ENCODE peak calls at places on chromosomes 13 and 19, in six cellular contexts. N is cardiac muscle cell, F is left ventricle myocardium inferior, W is body of pancreas, Y is small intestine, V is colonic mucosa. O is an unnamed sample.

GRCh38 chr13:95627590-95627989 is 16.9 kb downstream of the DZIP1 start:
- DNase-seq in Y (no peak), N (no peak), F (no peak), V (no peak), W (no peak), O (no peak)

GRCh38 chr13:52961196-52961845 is 67.3 kb upstream of the OLFM4 start:
- DNase-seq in F (no peak), W (no peak), V (no peak), Y (no peak), N (peak; percentile 39), O (no peak)

GRCh38 chr13:29547135-29547534 is 48.4 kb downstream of the SLC7A1 start:
- DNase-seq in W (no peak), F (no peak), N (no peak), V (no peak), Y (no peak), O (no peak)

GRCh38 chr13:24764276-24764630 is 284 bp downstream of the RNF17 start:
- DNase-seq in V (no peak), W (no peak), Y (no peak), F (no peak), N (no peak), O (no peak)

GRCh38 chr13:40599722-40600121 is 66.7 kb downstream of the FOXO1 start:
- DNase-seq in F (no peak), V (no peak), N (no peak), W (no peak), Y (no peak), O (no peak)

GRCh38 chr13:76758738-76759137 is 127.5 kb downstream of the KCTD12 start:
- DNase-seq in V (no peak), Y (no peak), W (no peak), F (no peak), N (no peak), O (no peak)

GRCh38 chr19:38661996-38662395 is 14.5 kb downstream of the ACTN4 start:
- DNase-seq in W (peak; percentile 76), F (no peak), N (no peak), V (peak; percentile 78), Y (peak; percentile 85), O (no peak)

GRCh38 chr13:27924529-27925141 is 4.8 kb downstream of the PDX1 start:
- DNase-seq in V (no peak), Y (peak; percentile 51), F (no peak), N (no peak), W (no peak), O (no peak)

GRCh38 chr19:41039806-41040205 is 48.4 kb upstream of the CYP2A13 start:
- DNase-seq in Y (no peak), F (no peak), W (no peak), N (no peak), V (no peak), O (no peak)

GRCh38 chr19:31285744-31286143 is 63.5 kb downstream of the TSHZ3 start:
- DNase-seq in W (no peak), F (no peak), N (no peak), Y (no peak), V (no peak), O (no peak)

GRCh38 chr19:18156841-18157464 is 4.0 kb downstream of the PIK3R2 start:
- DNase-seq in Y (peak; percentile 94), V (peak; percentile 96), N (peak; percentile 62), W (peak; percentile 96), F (peak; percentile 86), O (no peak)

GRCh38 chr13:26502826-26503225 is 54.7 kb upstream of the WASF3 start:
- DNase-seq in N (no peak), Y (no peak), W (peak; percentile 16), V (no peak), F (no peak), O (no peak)

GRCh38 chr19:29670255-29670654 is 5.0 kb downstream of the PLEKHF1 start:
- DNase-seq in F (no peak), W (no peak), Y (no peak), N (no peak), V (no peak), O (no peak)

GRCh38 chr19:2051771-2052704 is 994 bp upstream of the MKNK2 start:
- DNase-seq in V (peak; percentile 78), N (no peak), Y (peak; percentile 56), F (peak; percentile 72), W (peak; percentile 68), O (peak; percentile 66)
- H3K4me1 ChIP-seq in V (peaks cover 34% of the 10 kb centered on the region), N (peaks cover 16% of the 10 kb centered on the region), Y (peaks cover 6% of the 10 kb centered on the region), F (peaks cover 87% of the 10 kb centered on the region), W (peaks cover 76% of the 10 kb centered on the region), O (peaks cover 65% of the 10 kb centered on the region)

GRCh38 chr13:23697772-23698313 is 127.6 kb downstream of the TNFRSF19 start:
- DNase-seq in N (no peak), F (no peak), Y (peak; percentile 30), V (no peak), W (no peak), O (no peak)

GRCh38 chr13:23695196-23695595 is 125.0 kb downstream of the TNFRSF19 start:
- DNase-seq in N (no peak), W (no peak), V (no peak), Y (no peak), F (no peak), O (no peak)

GRCh38 chr13:23696610-23697009 is 126.4 kb downstream of the TNFRSF19 start:
- DNase-seq in V (no peak), F (no peak), N (no peak), Y (no peak), W (no peak), O (no peak)

GRCh38 chr13:23692816-23693215 is 122.6 kb downstream of the TNFRSF19 start:
- DNase-seq in Y (no peak), V (no peak), N (no peak), W (no peak), F (no peak), O (no peak)

DNA sequence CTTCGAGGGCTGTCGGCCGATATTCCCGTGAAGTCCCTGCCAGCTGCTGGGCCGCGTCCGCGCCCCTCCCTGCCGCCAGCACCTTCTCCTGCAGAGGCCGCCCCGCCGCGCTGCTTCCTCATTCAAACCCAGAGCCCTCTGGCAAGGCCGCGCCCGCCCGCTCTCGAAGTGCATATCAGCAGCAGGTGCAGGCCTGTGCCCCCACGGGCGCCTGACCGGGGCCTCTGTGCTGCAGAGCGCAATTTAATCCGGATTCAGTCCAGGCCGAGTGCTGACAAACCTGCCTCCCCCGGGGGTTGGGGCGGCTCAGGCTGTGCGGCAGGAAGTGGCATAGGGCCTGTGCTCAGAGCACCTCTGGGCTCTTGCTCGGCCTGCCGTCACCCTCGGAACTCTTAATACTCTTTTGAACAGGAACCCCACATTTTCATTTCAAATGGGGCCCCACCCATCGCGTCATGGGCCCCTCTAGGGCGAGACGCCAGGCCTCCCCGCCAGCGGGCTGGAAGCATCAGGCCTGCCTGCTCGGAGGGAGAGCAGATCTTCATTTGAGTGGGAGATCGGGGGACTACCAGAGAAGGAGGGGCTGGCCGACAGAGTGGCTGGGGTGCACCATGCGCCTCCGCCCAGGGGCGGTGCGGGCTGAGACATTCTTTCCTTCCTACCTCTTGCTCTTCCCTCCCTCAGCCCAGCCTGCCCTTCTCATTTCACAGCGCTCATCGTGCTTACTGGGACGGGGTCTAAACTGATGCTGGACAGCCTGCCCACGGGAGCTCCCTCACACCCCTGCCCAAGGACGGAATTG is 125.7 kb downstream of the TNFRSF19 start:
- DNase-seq in Y (peak; percentile 50), N (no peak), W (no peak), F (peak; percentile 58), V (peak; percentile 34), O (peak; percentile 65)
- H3K27ac ChIP-seq in Y (no peak overlapping the region), N (no peak overlapping the region), W (no peak overlapping the region), F (peak overlapping the region; percentile 66), V (no peak overlapping the region), O (no peak overlapping the region)

GRCh38 chr19:47024502-47024901 is 4.9 kb downstream of the NPAS1 start:
- DNase-seq in F (no peak), N (no peak), Y (no peak), W (no peak), V (no peak), O (no peak)

GRCh38 chr19:47022541-47023447 is 3.2 kb downstream of the NPAS1 start:
- DNase-seq in F (no peak), Y (no peak), V (no peak), N (no peak), W (no peak), O (no peak)

GRCh38 chr19:47022140-47022536 is 2.5 kb downstream of the NPAS1 start:
- DNase-seq in F (no peak), V (no peak), Y (no peak), N (no peak), W (no peak), O (no peak)

GRCh38 chr19:47021536-47022139 is 2.0 kb downstream of the NPAS1 start:
- DNase-seq in V (no peak), N (no peak), F (no peak), Y (no peak), W (no peak), O (no peak)

DNA sequence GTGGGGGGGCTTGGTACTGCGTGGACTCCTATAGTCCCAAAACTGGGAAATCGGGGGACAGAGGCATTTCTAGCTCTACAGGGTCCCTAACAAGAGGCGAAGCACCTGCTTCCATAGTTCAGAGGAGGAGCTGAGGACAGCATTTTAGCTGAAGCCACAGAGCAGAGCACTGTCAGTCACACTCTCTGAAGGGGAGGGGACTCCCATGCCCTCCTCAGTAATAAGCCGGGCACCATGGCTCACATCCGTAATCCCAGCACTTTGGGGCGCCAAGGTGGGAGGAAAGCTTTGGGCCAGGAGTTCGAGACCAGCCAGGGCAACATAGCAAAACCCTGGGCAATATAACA is 3.8 kb downstream of the NPAS1 start:
- DNase-seq in Y (no peak), N (no peak), F (no peak), V (no peak), W (no peak), O (no peak)
- H3K27me3 ChIP-seq in Y (peaks cover 40% of the 10 kb centered on the region), N (peaks cover 80% of the 10 kb centered on the region), F (peaks cover 94% of the 10 kb centered on the region), V (peaks cover 64% of the 10 kb centered on the region), W (no peaks in the 10 kb centered on the region), O (peaks cover 56% of the 10 kb centered on the region)

GRCh38 chr19:42279902-42280760 is 11.1 kb downstream of the CIC start:
- DNase-seq in V (peak; percentile 94), F (peak; percentile 94), Y (peak; percentile 79), W (peak; percentile 85), N (peak; percentile 93), O (peak; percentile 81)

GRCh38 chr19:42281175-42282035 is 12.4 kb downstream of the CIC start:
- DNase-seq in N (peak; percentile 30), Y (no peak), W (peak; percentile 44), F (peak; percentile 69), V (peak; percentile 62), O (no peak)

GRCh38 chr19:42280761-42281174 is 11.7 kb downstream of the CIC start:
- DNase-seq in V (peak; percentile 52), N (peak; percentile 67), F (no peak), W (no peak), Y (no peak), O (peak; percentile 32)

GRCh38 chr19:42277821-42278809 is 9.1 kb downstream of the CIC start:
- DNase-seq in V (peak; percentile 54), W (no peak), Y (peak; percentile 48), N (no peak), F (no peak), O (no peak)

DNA sequence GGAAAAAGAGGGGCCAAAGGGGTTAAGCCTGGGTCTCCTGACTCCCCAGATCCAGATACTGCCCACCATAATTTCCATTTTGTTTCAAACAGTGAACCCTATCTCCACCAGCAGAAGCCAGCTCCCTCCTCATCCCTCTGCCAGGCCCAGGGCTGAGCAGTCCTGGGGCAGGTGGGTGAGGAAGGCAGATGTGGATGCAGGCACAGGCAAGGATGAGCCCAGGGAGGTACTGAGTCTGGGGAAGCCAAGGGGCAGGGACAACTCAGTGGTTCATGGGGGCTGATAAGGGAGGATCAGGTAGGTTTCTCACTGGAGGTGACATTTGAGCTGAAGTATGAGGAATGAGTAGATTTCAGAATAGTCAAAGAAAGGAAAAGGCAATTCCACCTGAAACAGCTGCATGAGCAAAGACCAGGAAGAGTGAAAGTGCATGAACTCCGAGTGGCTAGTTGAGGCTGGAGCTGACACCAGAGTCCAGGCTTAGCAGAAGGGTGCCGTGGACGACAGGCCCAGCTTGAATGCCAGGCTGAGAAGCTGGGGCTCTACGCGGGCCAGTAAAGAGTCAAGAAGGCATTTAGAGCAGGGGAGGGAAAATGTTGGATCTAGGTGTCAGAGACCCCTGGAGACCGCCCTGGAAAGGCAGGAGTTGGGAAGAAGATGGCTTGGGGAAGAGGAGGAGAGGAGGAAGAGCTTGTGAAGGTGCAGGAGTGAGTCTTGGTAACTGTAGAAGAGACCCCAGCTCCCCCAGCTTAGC is 10.3 kb downstream of the CIC start:
- DNase-seq in N (no peak), Y (no peak), V (no peak), F (no peak), W (no peak), O (no peak)
- H3K4me1 ChIP-seq in N (peaks cover 45% of the 10 kb centered on the region), Y (peaks cover 6% of the 10 kb centered on the region), V (peaks cover 28% of the 10 kb centered on the region), F (peaks cover 93% of the 10 kb centered on the region), W (peaks cover 79% of the 10 kb centered on the region), O (peaks cover 55% of the 10 kb centered on the region)